ENCODE peak calls at places on chromosomes 13 and 19, in four cellular contexts. U is epithelial cell of esophagus, F is SK-MEL-5, W is AG08396. M is an unnamed sample.

GRCh38 chr19:16184665-16185122 is 516 bp upstream of the FAM32A start:
- DNase-seq in U (no peak), F (no peak), W (no peak), M (no peak)

GRCh38 chr13:33230178-33230881 is 55.2 kb downstream of the STARD13 start:
- DNase-seq in U (peak; percentile 52), F (no peak), W (peak; percentile 24), M (no peak)

GRCh38 chr13:27076411-27076810 is 95.2 kb downstream of the USP12 start:
- DNase-seq in U (no peak), F (no peak), W (no peak), M (no peak)

GRCh38 chr19:2040647-2041435 is 10.2 kb downstream of the MKNK2 start:
- DNase-seq in U (no peak), F (no peak), W (no peak), M (no peak)

GRCh38 chr13:30671271-30671815 is 53.6 kb downstream of the USPL1 start:
- DNase-seq in U (no peak), F (no peak), W (no peak), M (no peak)

GRCh38 chr13:80742027-80742426 is 401.1 kb upstream of the SPRY2 start:
- DNase-seq in U (peak; percentile 39), F (no peak), W (no peak), M (no peak)

GRCh38 chr19:45878043-45878794 is 7.7 kb downstream of the IRF2BP1 start:
- DNase-seq in U (no peak), F (no peak), W (no peak), M (no peak)

GRCh38 chr13:80235559-80236296 is 105.2 kb downstream of the SPRY2 start:
- DNase-seq in U (peak; percentile 69), F (peak; percentile 10), W (no peak), M (peak; percentile 51)

GRCh38 chr19:5826531-5827341 is 12.8 kb downstream of the FUT6 start:
- DNase-seq in U (peak; percentile 45), F (no peak), W (peak; percentile 59), M (peak; percentile 76)

GRCh38 chr13:43363156-43363918 is 340.0 kb downstream of the DNAJC15 start:
- DNase-seq in U (no peak), F (no peak), W (no peak), M (no peak)

GRCh38 chr13:35349673-35350278 is 126.7 kb downstream of the MAB21L1 start:
- DNase-seq in U (peak; percentile 18), F (peak; percentile 98), W (no peak), M (peak; percentile 21)

GRCh38 chr19:1042689-1043511 is 3.0 kb downstream of the ABCA7 start:
- DNase-seq in U (no peak), F (no peak), W (peak; percentile 66), M (peak; percentile 53)

GRCh38 chr13:73465629-73465974 is 406.8 kb downstream of the KLF5 start:
- DNase-seq in U (peak; percentile 97), F (peak; percentile 11), W (no peak), M (peak; percentile 12)

GRCh38 chr19:13034636-13035035 is 39.4 kb downstream of the NFIX start:
- DNase-seq in U (peak; percentile 59), F (no peak), W (no peak), M (no peak)

GRCh38 chr13:51942189-51942588 is 69.1 kb downstream of the ATP7B start:
- DNase-seq in U (peak; percentile 32), F (no peak), W (no peak), M (no peak)

GRCh38 chr19:30180691-30181090 is 191.5 kb upstream of the ZNF536 start:
- DNase-seq in U (no peak), F (no peak), W (no peak), M (no peak)

GRCh38 chr13:39037410-39037879 is 444 bp downstream of the PROSER1 start:
- DNase-seq in U (no peak), F (no peak), W (no peak), M (no peak)

GRCh38 chr19:42303101-42303464 is 659 bp upstream of the PAFAH1B3 start:
- DNase-seq in U (no peak), F (no peak), W (no peak), M (no peak)

GRCh38 chr19:45128109-45128508 is 32.7 kb downstream of the NKPD1 start:
- DNase-seq in U (no peak), F (no peak), W (no peak), M (no peak)

GRCh38 chr19:18531485-18531884 is 9.6 kb upstream of the ELL start:
- DNase-seq in U (no peak), F (no peak), W (no peak), M (no peak)

GRCh38 chr19:42023121-42023942 is 29.3 kb upstream of the ATP1A3 start:
- DNase-seq in U (peak; percentile 26), F (peak; percentile 78), W (no peak), M (peak; percentile 60)

GRCh38 chr13:77492982-77493381 is 42.5 kb upstream of the SCEL start:
- DNase-seq in U (peak; percentile 66), F (peak; percentile 69), W (no peak), M (peak; percentile 21)

GRCh38 chr19:41898235-41898634 is 15.3 kb downstream of the ARHGEF1 start:
- DNase-seq in U (no peak), F (no peak), W (no peak), M (no peak)

GRCh38 chr13:106230450-106230849 is 305.0 kb downstream of the EFNB2 start:
- DNase-seq in U (peak; percentile 82), F (no peak), W (no peak), M (peak; percentile 16)

GRCh38 chr19:7923295-7924191 is 2.4 kb downstream of the CTXN1 start:
- DNase-seq in U (no peak), F (no peak), W (no peak), M (no peak)

GRCh38 chr19:1671716-1672037 is 19.3 kb upstream of the TCF3 start:
- DNase-seq in U (no peak), F (no peak), W (no peak), M (no peak)

GRCh38 chr13:36362251-36362650 is 16.1 kb upstream of the SPART start:
- DNase-seq in U (peak; percentile 91), F (no peak), W (peak; percentile 62), M (peak; percentile 50)

GRCh38 chr19:27746691-27747380 is 1466.1 kb downstream of the UQCRFS1 start:
- DNase-seq in U (peak; percentile 46), F (no peak), W (peak; percentile 37), M (no peak)

GRCh38 chr13:21901772-21902708 is 231.2 kb downstream of the FGF9 start:
- DNase-seq in U (no peak), F (no peak), W (peak; percentile 45), M (no peak)

GRCh38 chr13:40485611-40486517 is 180.6 kb downstream of the FOXO1 start:
- DNase-seq in U (no peak), F (no peak), W (no peak), M (no peak)

GRCh38 chr13:24215732-24216131 is 55.2 kb downstream of the SPATA13 start:
- DNase-seq in U (peak; percentile 34), F (no peak), W (peak; percentile 36), M (peak; percentile 19)

M was measured in Daoy.